ENCODE peak calls at places on chromosomes 5 and 9, in six cellular contexts. Y is CD4-positive, alpha-beta memory T cell; W is esophagus squamous epithelium; L is ascending aorta; Z is prostate gland; Q is GM23248. M is an unnamed sample. For H3K9me3, the result is how much of the 10 kb centered on the place peaks cover.

GRCh38 chr5:485943-486491 is 38.2 kb downstream of the SLC9A3 start:
- DNase-seq in Y (no peak), W (no peak), L (no peak), Z (no peak), Q (peak), M (no peak)

GRCh38 chr9:119924736-119925135 is 555.5 kb upstream of the BRINP1 start:
- DNase-seq in Y (no peak), W (no peak), L (no peak), Z (no peak), Q (no peak), M (no peak)

GRCh38 chr5:171363846-171364245 is 23.8 kb upstream of the NPM1 start:
- DNase-seq in Y (no peak), W (no peak), L (no peak), Z (no peak), Q (no peak), M (no peak)

GRCh38 chr5:56012281-56012963 is 17.7 kb upstream of the IL6ST start:
- DNase-seq in Y (peak), W (no peak), L (no peak), Z (no peak), Q (peak), M (no peak)

GRCh38 chr5:27402828-27403227 is 364.4 kb upstream of the CDH9 start:
- DNase-seq in Y (no peak), W (no peak), L (no peak), Z (no peak), Q (no peak), M (no peak)

GRCh38 chr5:142678615-142679014 is 7.3 kb downstream of the FGF1 start:
- DNase-seq in Y (no peak), W (no peak), L (no peak), Z (no peak), Q (no peak), M (no peak)

GRCh38 chr5:61665939-61666621 is 334.0 kb downstream of the ZSWIM6 start:
- DNase-seq in Y (no peak), W (no peak), L (no peak), Z (no peak), Q (no peak), M (no peak)

GRCh38 chr5:53008751-53009150 is 19.6 kb downstream of the ITGA2 start:
- DNase-seq in Y (no peak), W (no peak), L (no peak), Z (no peak), Q (peak), M (no peak)

GRCh38 chr5:8600843-8601242 is 731.9 kb downstream of the MTRR start:
- DNase-seq in Y (no peak), W (no peak), L (no peak), Z (no peak), Q (no peak), M (no peak)

GRCh38 chr5:158429564-158429963 is 570.6 kb upstream of the CLINT1 start:
- DNase-seq in Y (no peak), W (no peak), L (no peak), Z (no peak), Q (no peak), M (no peak)

GRCh38 chr9:34338664-34339063 is 9.3 kb downstream of the NUDT2 start:
- DNase-seq in Y (no peak), W (no peak), L (no peak), Z (no peak), Q (no peak), M (no peak)

GRCh38 chr5:72284674-72285424 is 35.2 kb downstream of the MRPS27 start:
- DNase-seq in Y (no peak), W (no peak), L (no peak), Z (no peak), Q (no peak), M (no peak)

GRCh38 chr5:175809531-175810121 is 61.8 kb upstream of the CPLX2 start:
- DNase-seq in Y (no peak), W (no peak), L (no peak), Z (no peak), Q (peak), M (no peak)

GRCh38 chr5:39198080-39198479 is 21.3 kb downstream of the FYB1 start:
- DNase-seq in Y (no peak), W (no peak), L (no peak), Z (no peak), Q (no peak), M (no peak)

GRCh38 chr9:6218099-6218502 is 2.5 kb downstream of the IL33 start:
- DNase-seq in Y (no peak), W (no peak), L (no peak), Z (peak), Q (peak), M (no peak)

GRCh38 chr9:93270976-93271375 is 87.0 kb downstream of the WNK2 start:
- DNase-seq in Y (no peak), W (no peak), L (no peak), Z (no peak), Q (no peak), M (peak)

GRCh38 chr5:10479226-10479721 is 37.6 kb downstream of the ROPN1L start:
- DNase-seq in Y (no peak), W (no peak), L (no peak), Z (no peak), Q (peak), M (no peak)

GRCh38 chr5:88881566-88881965 is 1.4 kb downstream of the MEF2C start:
- DNase-seq in Y (no peak), W (no peak), L (no peak), Z (no peak), Q (peak), M (no peak)

GRCh38 chr5:65102826-65103673 is 334.3 kb downstream of the CWC27 start:
- DNase-seq in Y (peak), W (peak), L (peak), Z (peak), Q (peak), M (peak)

GRCh38 chr5:6659941-6660684 is 26.9 kb downstream of the SRD5A1 start:
- DNase-seq in Y (no peak), W (no peak), L (no peak), Z (no peak), Q (no peak), M (no peak)

GRCh38 chr5:390571-391491 is 52.1 kb upstream of the EXOC3 start:
- DNase-seq in Y (no peak), W (no peak), L (peak), Z (peak), Q (no peak), M (no peak)

GRCh38 chr9:33381231-33381791 is 21.1 kb downstream of the AQP7 start:
- DNase-seq in Y (no peak), W (no peak), L (no peak), Z (no peak), Q (no peak), M (no peak)

GRCh38 chr5:151770383-151771258 is 1.1 kb upstream of the G3BP1 start:
- DNase-seq in Y (no peak), W (peak), L (peak), Z (peak), Q (peak), M (peak)

GRCh38 chr5:89397096-89397495 is 514.1 kb upstream of the MEF2C start:
- DNase-seq in Y (no peak), W (no peak), L (no peak), Z (no peak), Q (peak), M (no peak)

GRCh38 chr9:5446451-5447236 is 3.7 kb upstream of the CD274 start:
- DNase-seq in Y (no peak), W (no peak), L (no peak), Z (no peak), Q (peak), M (no peak)

GRCh38 chr9:6696178-6696577 is 50.6 kb upstream of the GLDC start:
- DNase-seq in Y (no peak), W (no peak), L (no peak), Z (no peak), Q (no peak), M (no peak)

GRCh38 chr5:135881244-135881643 is 14.4 kb downstream of the IL9 start:
- DNase-seq in Y (no peak), W (no peak), L (peak), Z (no peak), Q (peak), M (no peak)

GRCh38 chr5:122673343-122673742 is 101.5 kb upstream of the SNX2 start:
- DNase-seq in Y (no peak), W (no peak), L (no peak), Z (no peak), Q (peak), M (no peak)

GRCh38 chr9:89153618-89154017 is 25.0 kb downstream of the SHC3 start:
- DNase-seq in Y (no peak), W (no peak), L (peak), Z (no peak), Q (peak), M (no peak)

GRCh38 chr5:161230222-161230621 is 316.3 kb downstream of the GABRB2 start:
- DNase-seq in Y (no peak), W (no peak), L (no peak), Z (peak), Q (no peak), M (no peak)

GRCh38 chr5:175393922-175394321 is 50.1 kb downstream of the DRD1 start:
- DNase-seq in Y (no peak), W (no peak), L (no peak), Z (no peak), Q (no peak), M (no peak)

GRCh38 chr5:41794478-41794877 is 75.7 kb downstream of the OXCT1 start:
- DNase-seq in Y (no peak), W (no peak), L (peak), Z (no peak), Q (peak), M (no peak)

GRCh38 chr5:150573867-150574817 is 66.2 kb downstream of the NDST1 start:
- DNase-seq in Y (no peak), W (no peak), L (peak), Z (no peak), Q (peak), M (no peak)

GRCh38 chr5:150219142-150219541 is 29.3 kb downstream of the SLC6A7 start:
- DNase-seq in Y (no peak), W (no peak), L (no peak), Z (no peak), Q (peak), M (no peak)

GRCh38 chr9:114515528-114515927 is 10.3 kb upstream of the WHRN start:
- DNase-seq in Y (no peak), W (no peak), L (no peak), Z (no peak), Q (no peak), M (no peak)

GRCh38 chr5:168315991-168316578 is 24.6 kb downstream of the WWC1 start:
- DNase-seq in Y (no peak), W (no peak), L (no peak), Z (peak), Q (no peak), M (peak)

GRCh38 chr5:32319392-32319791 is 6.7 kb upstream of the MTMR12 start:
- DNase-seq in Y (no peak), W (no peak), L (no peak), Z (no peak), Q (no peak), M (no peak)

GRCh38 chr5:37722236-37723146 is 117.3 kb downstream of the GDNF start:
- DNase-seq in Y (no peak), W (no peak), L (no peak), Z (no peak), Q (peak), M (no peak)

GRCh38 chr5:179061025-179061424 is 852 bp downstream of the ZNF354C start:
- DNase-seq in Y (no peak), W (no peak), L (no peak), Z (no peak), Q (no peak), M (no peak)

GRCh38 chr5:179060116-179061008 is at the start of gene ZNF354C:
- DNase-seq in Y (peak), W (peak), L (peak), Z (peak), Q (peak), M (peak)

DNA sequence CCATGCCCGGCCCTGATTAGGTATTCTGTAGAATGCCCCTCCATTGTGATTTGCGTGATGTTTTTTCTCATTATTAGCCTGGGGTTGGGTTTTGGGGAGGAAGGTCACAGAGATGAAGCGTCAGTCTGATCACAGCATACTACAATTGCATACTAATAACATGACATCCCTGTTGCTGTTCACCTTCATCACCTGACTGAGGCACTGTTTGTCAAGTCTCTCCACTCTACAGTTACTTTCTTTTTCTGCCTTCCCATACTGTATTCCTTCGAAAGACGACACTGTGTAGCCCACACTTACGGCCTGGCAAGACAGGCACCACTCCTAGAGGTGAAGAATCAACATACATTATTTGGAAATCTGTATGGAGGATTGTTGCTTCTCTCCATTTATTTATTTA is 5.5 kb downstream of the ZNF354C start:
- DNase-seq in Y (no peak), W (no peak), L (no peak), Z (no peak), Q (no peak), M (no peak)
- H3K9me3 ChIP-seq in Y (under half), W (under half), L (under half), Z (under half), Q (under half), M (half or more)

GRCh38 chr5:100575815-100576214 is 40.6 kb downstream of the FAM174A start:
- DNase-seq in Y (no peak), W (no peak), L (no peak), Z (no peak), Q (no peak), M (no peak)
- H3K4me3 ChIP-seq in Y (no peak), W (no peak), L (no peak), Z (no peak), Q (no peak), M (no peak)

GRCh38 chr9:94921656-94922055 is 195.2 kb downstream of the AOPEP start:
- DNase-seq in Y (no peak), W (no peak), L (peak), Z (no peak), Q (no peak), M (no peak)
- H3K9me3 ChIP-seq in Y (under half), W (under half), L (under half), Z (under half), Q (under half), M (under half)

DNA sequence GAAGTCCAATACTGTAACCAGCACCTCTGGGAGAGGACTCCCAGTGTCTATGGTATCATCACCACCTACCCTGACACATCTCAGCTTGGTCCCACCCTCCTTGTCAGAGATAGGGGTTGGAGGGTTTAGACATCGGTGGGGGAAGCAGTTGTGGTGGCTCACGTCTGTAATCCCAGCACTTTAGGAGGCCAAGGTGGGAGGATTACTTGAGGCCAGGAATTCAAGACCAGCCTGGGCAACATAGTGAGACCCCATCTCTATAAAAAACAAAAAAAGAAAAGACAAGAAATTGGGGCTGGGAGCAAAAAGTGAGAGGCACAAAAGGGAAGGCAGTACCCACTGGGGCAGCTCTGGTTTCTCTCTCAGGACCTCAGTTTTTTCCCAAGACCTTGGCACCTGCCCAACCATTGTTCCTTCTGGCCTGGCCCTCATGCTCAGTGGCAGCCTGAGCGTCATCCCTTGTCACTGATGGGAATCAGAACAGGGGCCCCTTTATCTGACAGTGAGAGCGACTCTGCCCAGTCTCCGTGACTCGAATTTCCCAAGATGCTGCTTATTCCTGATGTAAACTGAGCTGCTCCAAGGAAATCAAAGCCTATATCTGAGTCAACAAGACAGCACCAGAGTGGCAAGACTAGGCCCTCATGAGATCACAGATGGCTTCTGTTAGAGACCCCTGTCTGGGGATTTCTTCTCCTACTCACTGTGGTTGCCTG is 80.5 kb upstream of the HSPA9 start:
- DNase-seq in Y (no peak), W (no peak), L (no peak), Z (no peak), Q (no peak), M (peak)
- H3K4me3 ChIP-seq in Y (no peak), W (no peak), L (no peak), Z (no peak), Q (no peak), M (no peak)

DNA sequence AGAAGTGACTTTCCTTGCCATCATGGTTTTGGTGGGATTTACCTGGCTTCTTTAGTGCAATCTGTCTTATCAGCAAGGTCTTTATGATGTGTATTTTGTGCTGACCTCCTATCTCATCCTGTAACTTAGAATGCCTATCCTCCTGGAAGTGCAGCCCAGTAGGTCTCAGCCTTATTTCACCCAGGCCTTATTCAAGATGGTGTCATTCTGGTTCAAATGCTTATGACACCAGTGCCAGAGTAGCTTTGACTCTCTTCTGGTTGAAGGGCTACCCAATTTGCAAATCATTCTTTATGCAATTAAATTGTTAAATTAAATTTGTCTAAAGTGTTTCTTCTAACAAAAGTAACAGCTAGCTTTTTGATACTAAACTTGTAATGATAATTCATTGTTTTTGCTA is 58.8 kb upstream of the PRDM9 start:
- DNase-seq in Y (no peak), W (no peak), L (no peak), Z (no peak), Q (no peak), M (no peak)
- H3K9me3 ChIP-seq in Y (under half), W (under half), L (under half), Z (under half), Q (under half), M (under half)

GRCh38 chr5:94309166-94309565 is 309.2 kb downstream of the KIAA0825 start:
- DNase-seq in Y (no peak), W (no peak), L (no peak), Z (no peak), Q (no peak), M (no peak)

GRCh38 chr5:94308442-94308841 is 310.0 kb downstream of the KIAA0825 start:
- DNase-seq in Y (no peak), W (no peak), L (no peak), Z (no peak), Q (no peak), M (no peak)

GRCh38 chr5:94304146-94304545 is 314.3 kb downstream of the KIAA0825 start:
- DNase-seq in Y (no peak), W (no peak), L (no peak), Z (no peak), Q (no peak), M (no peak)
- H3K4me3 ChIP-seq in Y (no peak), W (no peak), L (no peak), Z (no peak), Q (no peak), M (no peak)

GRCh38 chr5:43659075-43659474 is 56.1 kb downstream of the NNT start:
- DNase-seq in Y (no peak), W (no peak), L (no peak), Z (no peak), Q (no peak), M (no peak)

GRCh38 chr5:43661102-43661501 is 58.1 kb downstream of the NNT start:
- DNase-seq in Y (no peak), W (no peak), L (no peak), Z (peak), Q (peak), M (no peak)

GRCh38 chr5:43664641-43665040 is 61.7 kb downstream of the NNT start:
- DNase-seq in Y (no peak), W (no peak), L (no peak), Z (no peak), Q (peak), M (no peak)

GRCh38 chr5:43658499-43658898 is 55.5 kb downstream of the NNT start:
- DNase-seq in Y (no peak), W (no peak), L (no peak), Z (no peak), Q (peak), M (no peak)

DNA sequence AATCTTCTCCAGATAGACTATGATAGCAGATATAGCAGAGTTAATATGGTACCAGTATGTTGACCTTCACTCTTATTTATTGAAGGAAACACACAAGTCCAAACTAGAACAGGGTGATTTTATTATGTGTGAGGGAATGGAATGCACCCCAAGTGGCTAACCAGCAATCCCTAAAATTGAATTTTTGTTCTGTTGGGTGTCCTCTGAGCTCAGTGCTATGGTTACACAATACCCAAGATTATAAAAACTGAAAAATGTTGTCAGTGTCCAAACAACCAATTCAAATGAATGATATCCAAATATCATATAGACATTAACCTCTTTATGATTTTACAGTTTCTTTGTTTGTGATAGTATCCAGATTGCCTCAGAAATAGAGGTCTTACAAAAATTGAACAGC is 60.9 kb downstream of the NNT start:
- DNase-seq in Y (no peak), W (no peak), L (no peak), Z (no peak), Q (peak), M (no peak)
- H3K9me3 ChIP-seq in Y (under half), W (under half), L (under half), Z (under half), Q (under half), M (under half)

GRCh38 chr9:79574716-79575242 is 3.0 kb downstream of the TLE4 start:
- DNase-seq in Y (no peak), W (no peak), L (no peak), Z (no peak), Q (peak), M (no peak)
- H3K4me3 ChIP-seq in Y (no peak), W (peak), L (no peak), Z (no peak), Q (peak), M (peak)

DNA sequence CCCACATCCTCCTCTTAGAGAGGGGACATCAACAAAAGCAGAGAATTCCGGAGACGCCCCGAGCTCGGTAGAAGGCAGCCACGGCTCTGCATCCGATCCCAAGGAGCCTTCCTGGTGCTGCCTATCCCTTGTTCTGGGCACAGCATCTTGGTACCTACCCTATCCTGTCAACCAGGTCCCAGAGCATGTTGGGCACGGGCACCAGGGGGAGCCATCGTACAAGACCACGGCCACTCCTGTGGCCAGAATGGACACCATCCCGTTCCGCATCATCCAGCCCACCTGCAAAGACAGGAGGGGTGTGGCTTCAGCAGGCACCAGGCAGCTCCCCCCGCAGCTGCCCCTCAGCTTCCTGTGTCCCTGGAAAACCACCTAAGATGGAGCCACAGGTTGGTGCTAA is 62.7 kb upstream of the ZNF354A start:
- DNase-seq in Y (no peak), W (no peak), L (no peak), Z (peak), Q (no peak), M (no peak)
- H3K9me3 ChIP-seq in Y (under half), W (under half), L (under half), Z (under half), Q (under half), M (under half)

M was measured in breast epithelium.